ENCODE peak calls at places on chromosomes 2 and 18, in nine cellular contexts. M, O, B, Q, C, J, Z, K and N are unnamed samples.

GRCh38 chr2:44167311-44167907 is 1.3 kb upstream of the PPM1B start:
- DNase-seq in M (no peak), O (peak), B (no peak), Q (no peak), C (no peak), J (no peak), Z (no peak), K (no peak), N (no peak)

GRCh38 chr2:138059487-138059886 is 95.2 kb downstream of the HNMT start:
- DNase-seq in M (no peak), O (no peak), B (peak), Q (no peak), C (peak), J (no peak), Z (no peak), K (no peak), N (no peak)

GRCh38 chr2:54503192-54503591 is 47.1 kb downstream of the SPTBN1 start:
- DNase-seq in M (no peak), O (peak), B (peak), Q (no peak), C (no peak), J (peak), Z (peak), K (no peak), N (no peak)

GRCh38 chr2:196607073-196607472 is 32.4 kb upstream of the CCDC150 start:
- DNase-seq in M (no peak), O (no peak), B (peak), Q (no peak), C (peak), J (no peak), Z (no peak), K (no peak), N (no peak)

GRCh38 chr2:239674101-239674980 is 273.5 kb upstream of the HDAC4 start:
- DNase-seq in M (peak), O (no peak), B (no peak), Q (no peak), C (no peak), J (no peak), Z (no peak), K (no peak), N (no peak)

GRCh38 chr2:113039158-113039557 is 13.5 kb downstream of the IL36B start:
- DNase-seq in M (no peak), O (no peak), B (no peak), Q (no peak), C (no peak), J (no peak), Z (no peak), K (no peak), N (no peak)

GRCh38 chr2:28454016-28454930 is 41.6 kb upstream of the PLB1 start:
- DNase-seq in M (no peak), O (no peak), B (no peak), Q (no peak), C (peak), J (peak), Z (no peak), K (no peak), N (no peak)

GRCh38 chr2:79860233-79861058 is 347.6 kb downstream of the CTNNA2 start:
- DNase-seq in M (no peak), O (no peak), B (peak), Q (no peak), C (no peak), J (no peak), Z (no peak), K (no peak), N (no peak)

GRCh38 chr2:151091583-151091982 is 170.1 kb downstream of the RBM43 start:
- DNase-seq in M (no peak), O (no peak), B (no peak), Q (no peak), C (no peak), J (no peak), Z (no peak), K (no peak), N (no peak)

GRCh38 chr2:163828760-163829159 is 93.0 kb upstream of the FIGN start:
- DNase-seq in M (no peak), O (no peak), B (no peak), Q (no peak), C (no peak), J (no peak), Z (no peak), K (no peak), N (no peak)

GRCh38 chr2:230687498-230687897 is 25.1 kb upstream of the CAB39 start:
- DNase-seq in M (no peak), O (no peak), B (peak), Q (no peak), C (peak), J (no peak), Z (no peak), K (no peak), N (no peak)

GRCh38 chr2:173151671-173152398 is 76.2 kb downstream of the MAP3K20 start:
- DNase-seq in M (no peak), O (no peak), B (peak), Q (no peak), C (peak), J (no peak), Z (no peak), K (no peak), N (no peak)

GRCh38 chr2:200861617-200862016 is 2.8 kb downstream of the CLK1 start:
- DNase-seq in M (no peak), O (no peak), B (no peak), Q (no peak), C (no peak), J (no peak), Z (no peak), K (no peak), N (no peak)

GRCh38 chr2:60804473-60804872 is 48.4 kb downstream of the PAPOLG start:
- DNase-seq in M (no peak), O (no peak), B (no peak), Q (no peak), C (no peak), J (no peak), Z (no peak), K (no peak), N (no peak)

GRCh38 chr2:46252891-46253659 is 44.1 kb upstream of the EPAS1 start:
- DNase-seq in M (no peak), O (no peak), B (peak), Q (peak), C (no peak), J (no peak), Z (no peak), K (no peak), N (no peak)

GRCh38 chr2:214575030-214575949 is 164.4 kb downstream of the VWC2L start:
- DNase-seq in M (no peak), O (no peak), B (no peak), Q (no peak), C (no peak), J (no peak), Z (no peak), K (peak), N (peak)

GRCh38 chr2:25420820-25421237 is 79.1 kb upstream of the DNMT3A start:
- DNase-seq in M (no peak), O (no peak), B (no peak), Q (no peak), C (no peak), J (no peak), Z (no peak), K (no peak), N (no peak)

GRCh38 chr2:86416126-86416525 is 25.0 kb upstream of the KDM3A start:
- DNase-seq in M (no peak), O (no peak), B (no peak), Q (no peak), C (no peak), J (no peak), Z (no peak), K (no peak), N (no peak)

GRCh38 chr2:127419448-127420038 is 1.3 kb downstream of the PROC start:
- DNase-seq in M (peak), O (no peak), B (no peak), Q (no peak), C (no peak), J (no peak), Z (no peak), K (no peak), N (no peak)

GRCh38 chr2:241965931-241966412 is 96.4 kb downstream of the RTP5 start:
- DNase-seq in M (peak), O (no peak), B (peak), Q (no peak), C (peak), J (no peak), Z (no peak), K (no peak), N (no peak)

GRCh38 chr2:41400057-41400665 is 647.7 kb upstream of the PKDCC start:
- DNase-seq in M (no peak), O (no peak), B (peak), Q (no peak), C (peak), J (no peak), Z (no peak), K (no peak), N (no peak)

GRCh38 chr2:189297446-189297845 is 117.9 kb upstream of the COL5A2 start:
- DNase-seq in M (no peak), O (no peak), B (peak), Q (no peak), C (peak), J (no peak), Z (no peak), K (no peak), N (no peak)

GRCh38 chr2:37614061-37614802 is 57.2 kb downstream of the CDC42EP3 start:
- DNase-seq in M (no peak), O (no peak), B (peak), Q (no peak), C (peak), J (no peak), Z (no peak), K (no peak), N (no peak)

GRCh38 chr2:186995092-186995491 is 146.1 kb upstream of the ZSWIM2 start:
- DNase-seq in M (no peak), O (no peak), B (peak), Q (no peak), C (peak), J (no peak), Z (no peak), K (no peak), N (no peak)

GRCh38 chr2:930935-931334 is 19.7 kb upstream of the SNTG2 start:
- DNase-seq in M (no peak), O (no peak), B (no peak), Q (no peak), C (no peak), J (no peak), Z (no peak), K (no peak), N (no peak)

GRCh38 chr18:76445275-76445674 is 49.8 kb downstream of the ZNF516 start:
- DNase-seq in M (no peak), O (no peak), B (peak), Q (no peak), C (peak), J (no peak), Z (no peak), K (no peak), N (no peak)

GRCh38 chr2:178008636-178009289 is 63.8 kb downstream of the PDE11A start:
- DNase-seq in M (no peak), O (peak), B (peak), Q (peak), C (no peak), J (peak), Z (no peak), K (no peak), N (no peak)

GRCh38 chr2:102187191-102188150 is 648 bp downstream of the IL1RL2 start:
- DNase-seq in M (peak), O (peak), B (peak), Q (peak), C (peak), J (no peak), Z (peak), K (peak), N (peak)

GRCh38 chr2:199581935-199582336 is 124.2 kb upstream of the SATB2 start:
- DNase-seq in M (no peak), O (no peak), B (peak), Q (no peak), C (peak), J (no peak), Z (no peak), K (no peak), N (no peak)

GRCh38 chr18:26777316-26778053 is 88.0 kb downstream of the AQP4 start:
- DNase-seq in M (no peak), O (no peak), B (no peak), Q (no peak), C (no peak), J (no peak), Z (no peak), K (no peak), N (no peak)

GRCh38 chr18:76938619-76939018 is 116.3 kb downstream of the ZNF236 start:
- DNase-seq in M (no peak), O (no peak), B (no peak), Q (no peak), C (no peak), J (no peak), Z (no peak), K (no peak), N (no peak)

GRCh38 chr2:233482616-233483015 is 84.0 kb downstream of the USP40 start:
- DNase-seq in M (peak), O (no peak), B (no peak), Q (no peak), C (no peak), J (no peak), Z (no peak), K (no peak), N (no peak)

GRCh38 chr2:233487748-233488345 is 78.7 kb downstream of the USP40 start:
- DNase-seq in M (no peak), O (no peak), B (peak), Q (no peak), C (no peak), J (no peak), Z (no peak), K (no peak), N (no peak)

GRCh38 chr2:233486357-233486756 is 80.2 kb downstream of the USP40 start:
- DNase-seq in M (no peak), O (no peak), B (no peak), Q (no peak), C (no peak), J (no peak), Z (no peak), K (no peak), N (no peak)

GRCh38 chr2:233486778-233487552 is 79.6 kb downstream of the USP40 start:
- DNase-seq in M (peak), O (no peak), B (peak), Q (no peak), C (peak), J (no peak), Z (no peak), K (no peak), N (no peak)

DNA sequence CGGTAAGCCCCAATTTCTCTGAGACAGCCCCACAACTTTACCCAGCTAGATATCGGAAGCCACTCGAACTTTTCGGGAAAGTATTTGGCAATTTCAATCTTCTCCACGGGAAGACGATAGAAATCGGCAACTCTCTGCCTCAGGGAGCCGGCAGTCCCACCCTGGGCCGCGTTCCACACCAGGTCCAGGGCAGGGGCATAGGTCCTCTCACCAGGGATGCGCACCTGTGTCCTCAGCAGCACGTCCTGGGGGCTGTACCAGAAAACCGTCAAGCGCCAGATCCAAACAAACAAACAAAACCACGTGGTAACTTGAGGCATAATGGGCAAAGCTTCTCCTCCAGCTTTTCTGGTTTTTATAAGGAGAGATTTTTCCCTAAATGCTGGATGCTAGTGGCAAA is 80.9 kb downstream of the USP40 start:
- DNase-seq in M (no peak), O (no peak), B (no peak), Q (no peak), C (no peak), J (no peak), Z (no peak), K (no peak), N (no peak)
- H3K27ac ChIP-seq in M (peak), O (peak), B (no peak), Q (no peak), C (peak), J (no peak), Z (no peak), K (no peak), N (no peak)

DNA sequence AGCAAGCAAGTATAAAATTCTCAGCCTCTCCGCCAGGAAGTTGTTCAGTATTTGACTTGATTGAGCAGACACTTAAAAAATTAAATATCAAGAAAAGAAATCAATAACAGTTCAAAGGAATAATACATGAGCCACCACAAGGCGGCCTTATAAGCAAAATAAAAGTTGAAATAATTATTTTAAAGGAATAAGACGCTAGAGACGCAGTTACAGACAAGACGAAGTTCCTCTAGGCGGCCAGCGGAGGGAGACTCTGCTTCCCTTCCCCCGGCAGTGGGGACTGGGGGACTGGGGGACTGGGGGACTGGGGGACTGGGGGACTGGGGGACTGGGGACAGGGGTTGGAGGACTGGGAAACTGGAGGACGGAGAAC is 524 bp downstream of the CCDC178 start:
- DNase-seq in M (no peak), O (peak), B (peak), Q (peak), C (peak), J (peak), Z (no peak), K (no peak), N (no peak)
- H3K27ac ChIP-seq in M (no peak), O (peak), B (no peak), Q (no peak), C (no peak), J (peak), Z (no peak), K (no peak), N (no peak)

DNA sequence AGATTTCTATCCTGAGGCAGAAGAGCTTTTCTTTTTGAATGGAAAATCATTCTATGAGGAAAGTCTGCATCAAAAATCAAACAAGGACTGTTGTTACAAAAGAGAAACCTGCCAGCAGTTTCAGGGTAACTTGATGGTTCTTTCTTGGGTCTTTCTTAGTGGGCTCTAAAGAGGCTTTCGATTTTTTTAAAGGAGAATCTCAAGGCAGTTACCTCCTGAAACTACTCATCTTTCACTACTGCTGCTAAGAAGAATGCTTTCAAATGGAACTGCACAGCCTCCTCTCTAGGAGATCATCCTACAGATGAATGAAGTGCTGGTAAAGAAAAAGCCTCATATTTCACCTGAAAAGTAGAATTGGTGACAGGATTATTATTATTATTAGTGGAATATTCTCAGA is 272.3 kb downstream of the ERBB4 start:
- DNase-seq in M (no peak), O (no peak), B (no peak), Q (no peak), C (no peak), J (no peak), Z (no peak), K (no peak), N (no peak)
- H3K27ac ChIP-seq in M (no peak), O (no peak), B (no peak), Q (no peak), C (no peak), J (no peak), Z (no peak), K (no peak), N (no peak)

GRCh38 chr18:43115076-43116035 is at the start of gene RIT2:
- DNase-seq in M (no peak), O (no peak), B (no peak), Q (no peak), C (no peak), J (no peak), Z (no peak), K (no peak), N (no peak)
- H3K27ac ChIP-seq in M (no peak), O (no peak), B (no peak), Q (no peak), C (no peak), J (no peak), Z (no peak), K (no peak), N (no peak)